ENCODE peak calls at places on chromosomes 11 and 22, in nine cellular contexts. E, K, D, Z, X, V, Y, G and M are unnamed samples.
A peak's percentile ranks its signal among the peaks of the same experiment; 100 is the strongest.

GRCh38 chr22:38788417-38788816 is 5.5 kb downstream of the DNAL4 start:
- DNase-seq in E (peak; percentile 76), K (no peak), D (no peak), Z (no peak), X (no peak), V (no peak), Y (no peak), G (no peak), M (peak; percentile 42)

GRCh38 chr11:69721745-69722144 is 17.9 kb upstream of the FGF19 start:
- DNase-seq in E (no peak), K (no peak), D (no peak), Z (no peak), X (no peak), V (no peak), Y (peak; percentile 21), G (no peak), M (no peak)

GRCh38 chr11:70364745-70365535 is 33.4 kb upstream of the CTTN start:
- DNase-seq in E (no peak), K (no peak), D (no peak), Z (no peak), X (peak; percentile 29), V (no peak), Y (no peak), G (peak; percentile 88), M (no peak)

GRCh38 chr22:49366437-49366836 is 461.2 kb downstream of the BRD1 start:
- DNase-seq in E (no peak), K (no peak), D (peak; percentile 75), Z (no peak), X (no peak), V (peak; percentile 17), Y (no peak), G (no peak), M (no peak)

GRCh38 chr22:38204784-38205183 is 3.0 kb downstream of the MAFF start:
- DNase-seq in E (no peak), K (no peak), D (no peak), Z (no peak), X (no peak), V (no peak), Y (no peak), G (peak; percentile 42), M (no peak)

GRCh38 chr11:44066732-44067131 is 662 bp downstream of the ACCS start:
- DNase-seq in E (peak; percentile 48), K (no peak), D (no peak), Z (no peak), X (no peak), V (no peak), Y (peak; percentile 68), G (peak; percentile 10), M (no peak)

GRCh38 chr22:40374567-40374966 is 4.2 kb downstream of the SGSM3 start:
- DNase-seq in E (no peak), K (no peak), D (no peak), Z (no peak), X (no peak), V (no peak), Y (no peak), G (no peak), M (no peak)

GRCh38 chr22:45608763-45609180 is 62.9 kb upstream of the ATXN10 start:
- DNase-seq in E (peak; percentile 72), K (no peak), D (no peak), Z (no peak), X (no peak), V (no peak), Y (no peak), G (peak; percentile 44), M (no peak)

GRCh38 chr11:129251067-129251466 is 58.9 kb upstream of the ARHGAP32 start:
- DNase-seq in E (no peak), K (no peak), D (no peak), Z (no peak), X (no peak), V (no peak), Y (no peak), G (no peak), M (no peak)

GRCh38 chr11:133064152-133064877 is 468.0 kb downstream of the OPCML start:
- DNase-seq in E (no peak), K (peak; percentile 81), D (no peak), Z (peak; percentile 72), X (no peak), V (peak; percentile 72), Y (no peak), G (peak; percentile 20), M (peak; percentile 69)

GRCh38 chr11:131065435-131066295 is 149.4 kb upstream of the SNX19 start:
- DNase-seq in E (no peak), K (no peak), D (no peak), Z (no peak), X (no peak), V (no peak), Y (no peak), G (no peak), M (no peak)

GRCh38 chr22:37198290-37199102 is 10.4 kb upstream of the C1QTNF6 start:
- DNase-seq in E (no peak), K (peak; percentile 72), D (peak; percentile 95), Z (peak; percentile 72), X (peak; percentile 89), V (peak; percentile 91), Y (peak; percentile 67), G (peak; percentile 96), M (peak; percentile 92)

GRCh38 chr11:748007-748359 is 719 bp downstream of the TALDO1 start:
- DNase-seq in E (no peak), K (no peak), D (no peak), Z (no peak), X (no peak), V (no peak), Y (no peak), G (no peak), M (no peak)

GRCh38 chr11:123475478-123475877 is 45.4 kb downstream of the GRAMD1B start:
- DNase-seq in E (no peak), K (peak; percentile 67), D (no peak), Z (no peak), X (no peak), V (no peak), Y (no peak), G (no peak), M (no peak)

GRCh38 chr11:126465573-126466287 is 110.2 kb downstream of the ST3GAL4 start:
- DNase-seq in E (no peak), K (no peak), D (no peak), Z (peak; percentile 57), X (no peak), V (no peak), Y (no peak), G (peak; percentile 58), M (no peak)

GRCh38 chr11:85694385-85694980 is 8.5 kb upstream of the CCDC89 start:
- DNase-seq in E (peak; percentile 23), K (peak; percentile 5), D (no peak), Z (no peak), X (no peak), V (no peak), Y (peak; percentile 39), G (no peak), M (no peak)

GRCh38 chr11:105673089-105673488 is 63.2 kb downstream of the GRIA4 start:
- DNase-seq in E (peak; percentile 20), K (no peak), D (no peak), Z (no peak), X (no peak), V (no peak), Y (peak; percentile 5), G (peak; percentile 15), M (peak; percentile 17)

GRCh38 chr11:64129403-64129802 is 36.5 kb downstream of the MACROD1 start:
- DNase-seq in E (no peak), K (no peak), D (no peak), Z (no peak), X (no peak), V (no peak), Y (no peak), G (no peak), M (no peak)

GRCh38 chr22:43479311-43479710 is 67.5 kb downstream of the MPPED1 start:
- DNase-seq in E (no peak), K (no peak), D (peak; percentile 64), Z (no peak), X (no peak), V (no peak), Y (no peak), G (peak; percentile 3), M (no peak)

GRCh38 chr11:11155962-11156815 is 196.9 kb downstream of the CSNK2A3 start:
- DNase-seq in E (no peak), K (peak; percentile 11), D (no peak), Z (no peak), X (no peak), V (no peak), Y (no peak), G (peak; percentile 77), M (no peak)

GRCh38 chr22:35023692-35024363 is 42.1 kb upstream of the ISX start:
- DNase-seq in E (no peak), K (peak; percentile 76), D (peak; percentile 92), Z (peak; percentile 12), X (no peak), V (peak; percentile 69), Y (peak; percentile 16), G (peak; percentile 72), M (peak; percentile 45)

GRCh38 chr22:37167981-37168647 is 18.4 kb upstream of the IL2RB start:
- DNase-seq in E (no peak), K (no peak), D (peak; percentile 37), Z (no peak), X (no peak), V (no peak), Y (no peak), G (peak; percentile 44), M (no peak)

GRCh38 chr11:127443297-127443696 is 442.7 kb upstream of the KIRREL3 start:
- DNase-seq in E (no peak), K (no peak), D (no peak), Z (no peak), X (no peak), V (no peak), Y (no peak), G (no peak), M (no peak)

GRCh38 chr11:125304111-125304639 is 139.6 kb downstream of the PKNOX2 start:
- DNase-seq in E (no peak), K (no peak), D (no peak), Z (no peak), X (no peak), V (no peak), Y (no peak), G (no peak), M (no peak)

GRCh38 chr11:69001301-69002081 is 11.6 kb downstream of the MRGPRF start:
- DNase-seq in E (no peak), K (no peak), D (peak; percentile 89), Z (no peak), X (no peak), V (peak; percentile 60), Y (no peak), G (no peak), M (peak; percentile 3)

GRCh38 chr11:71543866-71544265 is 4.4 kb upstream of the KRTAP5-9 start:
- DNase-seq in E (no peak), K (no peak), D (peak; percentile 41), Z (no peak), X (no peak), V (no peak), Y (no peak), G (peak; percentile 10), M (no peak)

GRCh38 chr11:76674517-76675400 is 4.2 kb upstream of the LRRC32 start:
- DNase-seq in E (no peak), K (no peak), D (no peak), Z (no peak), X (no peak), V (no peak), Y (no peak), G (no peak), M (no peak)

GRCh38 chr11:18669211-18669593 is 29.4 kb upstream of the TMEM86A start:
- DNase-seq in E (no peak), K (no peak), D (no peak), Z (no peak), X (no peak), V (no peak), Y (no peak), G (peak; percentile 51), M (no peak)

GRCh38 chr11:71463331-71464211 is 10.6 kb downstream of the NADSYN1 start:
- DNase-seq in E (no peak), K (no peak), D (no peak), Z (no peak), X (no peak), V (no peak), Y (no peak), G (no peak), M (no peak)